ENCODE peak calls at places on chromosomes 1 and 21, in eight cellular contexts. P is activated CD8-positive, alpha-beta memory T cell treated with anti-CD3 and anti-CD28 coated beads for 1 hour; D is NCI-H1694; R is bronchial epithelial cell; N is NCI-H1092; V is GM12892; Y is stimulated activated CD8-positive, alpha-beta memory T cell treated with anti-CD3 and anti-CD28 coated beads, Interleukin-4, amount 100 ng/mL, for 24 hours; I is fibroblast of pulmonary artery. G is an unnamed sample.

GRCh38 chr1:84271452-84272273 is 29.8 kb upstream of the SAMD13 start:
- DNase-seq in P (no peak), D (no peak), R (no peak), N (no peak), V (no peak), Y (no peak), I (peak), G (no peak)

GRCh38 chr1:178120088-178120487 is 26.2 kb downstream of the RASAL2 start:
- DNase-seq in P (no peak), D (no peak), R (no peak), N (no peak), V (no peak), Y (no peak), I (no peak), G (no peak)

GRCh38 chr1:228753933-228754332 is 18.7 kb downstream of the RHOU start:
- DNase-seq in P (no peak), D (no peak), R (no peak), N (no peak), V (no peak), Y (no peak), I (peak), G (no peak)

GRCh38 chr1:153192697-153193096 is 10.5 kb upstream of the LELP1 start:
- DNase-seq in P (no peak), D (peak), R (peak), N (no peak), V (no peak), Y (no peak), I (no peak), G (no peak)

GRCh38 chr1:29503441-29503840 is 267.1 kb downstream of the PTPRU start:
- DNase-seq in P (no peak), D (peak), R (no peak), N (peak), V (no peak), Y (no peak), I (no peak), G (no peak)

GRCh38 chr1:89606227-89606945 is 26.5 kb upstream of the LRRC8C start:
- DNase-seq in P (no peak), D (no peak), R (no peak), N (no peak), V (no peak), Y (no peak), I (no peak), G (no peak)

GRCh38 chr1:186574951-186575747 is 105.1 kb downstream of the PTGS2 start:
- DNase-seq in P (no peak), D (no peak), R (no peak), N (no peak), V (no peak), Y (no peak), I (peak), G (no peak)

GRCh38 chr1:202193614-202194327 is at the start of gene LGR6:
- DNase-seq in P (no peak), D (no peak), R (no peak), N (no peak), V (no peak), Y (no peak), I (no peak), G (no peak)

GRCh38 chr1:4528590-4528989 is 125.8 kb upstream of the AJAP1 start:
- DNase-seq in P (no peak), D (no peak), R (no peak), N (no peak), V (no peak), Y (no peak), I (no peak), G (no peak)

GRCh38 chr1:46719689-46720088 is 775 bp upstream of the EFCAB14 start:
- DNase-seq in P (no peak), D (no peak), R (peak), N (no peak), V (no peak), Y (no peak), I (no peak), G (no peak)

GRCh38 chr1:176142973-176143372 is 64.1 kb downstream of the COP1 start:
- DNase-seq in P (no peak), D (no peak), R (no peak), N (no peak), V (no peak), Y (no peak), I (no peak), G (no peak)

GRCh38 chr21:46124083-46124925 is 26.4 kb downstream of the COL6A2 start:
- DNase-seq in P (no peak), D (no peak), R (no peak), N (no peak), V (peak), Y (no peak), I (no peak), G (peak)

GRCh38 chr1:42766723-42767509 is at the start of the genes C1orf50 and P3H1:
- DNase-seq in P (peak), D (peak), R (peak), N (peak), V (peak), Y (peak), I (peak), G (peak)

GRCh38 chr1:188122646-188123045 is 1293.9 kb downstream of the PLA2G4A start:
- DNase-seq in P (no peak), D (no peak), R (peak), N (no peak), V (no peak), Y (no peak), I (no peak), G (no peak)

GRCh38 chr1:169529068-169529642 is 43.4 kb upstream of the SLC19A2 start:
- DNase-seq in P (no peak), D (no peak), R (peak), N (no peak), V (no peak), Y (no peak), I (peak), G (peak)

GRCh38 chr1:44791364-44791801 is 3.4 kb upstream of the BEST4 start:
- DNase-seq in P (no peak), D (no peak), R (no peak), N (no peak), V (no peak), Y (no peak), I (no peak), G (no peak)

GRCh38 chr1:39566441-39567137 is 10.0 kb downstream of the PABPC4 start:
- DNase-seq in P (no peak), D (no peak), R (no peak), N (no peak), V (no peak), Y (no peak), I (no peak), G (no peak)

GRCh38 chr1:113811353-113811887 is 856 bp downstream of the RSBN1 start:
- DNase-seq in P (peak), D (no peak), R (peak), N (no peak), V (peak), Y (no peak), I (peak), G (peak)

GRCh38 chr1:89394851-89395250 is 31.0 kb downstream of the GBP6 start:
- DNase-seq in P (no peak), D (no peak), R (peak), N (no peak), V (no peak), Y (no peak), I (no peak), G (no peak)

G was measured in MG63.